ENCODE peak calls at places on chromosomes 7 and 10, in eight cellular contexts. N is ovary; F is transverse colon; I is neuronal stem cell; B is mesendoderm; P is GM23338; A is prostate gland; G is naive thymus-derived CD4-positive, alpha-beta T cell. M is an unnamed sample.
A peak's percentile ranks its signal among the peaks of the same experiment; 100 is the strongest.

GRCh38 chr7:155979994-155980393 is 167.7 kb upstream of the SHH start:
- DNase-seq in N (no peak), F (no peak), I (no peak), B (no peak), P (no peak), A (no peak), G (no peak), M (no peak)

GRCh38 chr7:151934584-151934983 is 21.7 kb upstream of the GALNTL5 start:
- DNase-seq in N (no peak), F (no peak), I (no peak), B (no peak), P (no peak), A (no peak), G (no peak), M (no peak)

GRCh38 chr7:93205046-93205445 is 21.2 kb downstream of the HEPACAM2 start:
- DNase-seq in N (no peak), F (no peak), I (no peak), B (no peak), P (no peak), A (no peak), G (no peak), M (no peak)

GRCh38 chr7:77348371-77348813 is 67.8 kb downstream of the GSAP start:
- DNase-seq in N (peak; percentile 25), F (no peak), I (no peak), B (peak; percentile 28), P (no peak), A (no peak), G (no peak), M (peak; percentile 37)

GRCh38 chr10:15784662-15785300 is 65.1 kb upstream of the ITGA8 start:
- DNase-seq in N (no peak), F (no peak), I (no peak), B (peak; percentile 46), P (peak; percentile 30), A (no peak), G (no peak), M (no peak)

GRCh38 chr7:46776790-46777189 is 805.1 kb downstream of the TNS3 start:
- DNase-seq in N (no peak), F (no peak), I (no peak), B (peak; percentile 23), P (peak; percentile 52), A (no peak), G (no peak), M (no peak)

GRCh38 chr10:14822879-14823755 is 14.7 kb downstream of the CDNF start:
- DNase-seq in N (no peak), F (peak; percentile 29), I (peak; percentile 12), B (peak; percentile 45), P (peak; percentile 72), A (no peak), G (no peak), M (peak; percentile 31)

GRCh38 chr10:14261341-14261740 is 69.4 kb downstream of the FRMD4A start:
- DNase-seq in N (no peak), F (no peak), I (no peak), B (no peak), P (no peak), A (no peak), G (no peak), M (no peak)

GRCh38 chr10:97849101-97849490 is 547 bp upstream of the GOLGA7B start:
- DNase-seq in N (no peak), F (peak; percentile 20), I (no peak), B (no peak), P (peak; percentile 41), A (no peak), G (no peak), M (no peak)

GRCh38 chr7:13989138-13989943 is at the start of gene ETV1:
- DNase-seq in N (peak; percentile 17), F (peak; percentile 35), I (peak; percentile 86), B (peak; percentile 97), P (peak; percentile 98), A (peak; percentile 46), G (no peak), M (peak; percentile 82)

GRCh38 chr10:87845624-87846377 is 17.5 kb downstream of the KLLN start:
- DNase-seq in N (no peak), F (no peak), I (no peak), B (peak; percentile 63), P (no peak), A (no peak), G (no peak), M (no peak)

GRCh38 chr7:133491846-133492652 is 239.2 kb downstream of the EXOC4 start:
- DNase-seq in N (no peak), F (no peak), I (no peak), B (no peak), P (no peak), A (no peak), G (no peak), M (no peak)

GRCh38 chr7:86929293-86930109 is 130.0 kb downstream of the ELAPOR2 start:
- DNase-seq in N (no peak), F (no peak), I (no peak), B (peak; percentile 54), P (no peak), A (no peak), G (no peak), M (no peak)

GRCh38 chr7:6231184-6231583 is 41.2 kb downstream of the CYTH3 start:
- DNase-seq in N (no peak), F (no peak), I (no peak), B (no peak), P (no peak), A (no peak), G (no peak), M (no peak)

GRCh38 chr10:7915923-7916322 is 97.6 kb downstream of the TAF3 start:
- DNase-seq in N (no peak), F (no peak), I (no peak), B (no peak), P (no peak), A (peak; percentile 20), G (no peak), M (no peak)

GRCh38 chr10:61899997-61900828 is 1.3 kb upstream of the ARID5B start:
- DNase-seq in N (peak; percentile 34), F (peak; percentile 85), I (no peak), B (no peak), P (peak; percentile 45), A (peak; percentile 67), G (peak; percentile 49), M (peak; percentile 48)

GRCh38 chr7:140609646-140610045 is 31.0 kb downstream of the DENND2A start:
- DNase-seq in N (no peak), F (no peak), I (no peak), B (no peak), P (no peak), A (no peak), G (no peak), M (no peak)

GRCh38 chr10:119652361-119652760 is 1.2 kb downstream of the BAG3 start:
- DNase-seq in N (no peak), F (no peak), I (no peak), B (no peak), P (no peak), A (peak; percentile 44), G (no peak), M (no peak)
- H3K27ac ChIP-seq in N (peak overlapping the region; percentile 88), F (peak overlapping the region; percentile 98), I (no peak overlapping the region), B (no peak overlapping the region), P (no peak overlapping the region), A (peak overlapping the region; percentile 99), G (peak overlapping the region; percentile 93), M (peak overlapping the region; percentile 91)

DNA sequence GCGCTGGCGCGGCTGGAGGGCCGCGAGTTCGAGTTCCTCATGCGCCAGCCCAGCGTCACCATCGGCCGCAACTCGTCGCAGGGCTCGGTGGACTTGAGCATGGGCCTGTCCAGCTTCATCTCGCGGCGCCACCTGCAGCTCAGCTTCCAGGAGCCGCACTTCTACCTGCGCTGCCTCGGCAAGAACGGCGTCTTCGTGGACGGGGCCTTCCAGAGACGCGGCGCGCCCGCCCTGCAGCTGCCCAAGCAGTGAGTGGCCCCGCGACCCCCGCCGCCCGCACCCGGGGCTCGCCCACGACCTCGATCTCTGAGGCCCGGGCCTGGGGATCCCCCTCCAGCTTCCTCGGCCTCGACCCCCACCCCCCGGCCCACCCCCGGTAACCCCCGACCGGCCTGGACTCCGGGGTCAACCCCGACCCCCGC is 537 bp downstream of the FOXK1 start:
- DNase-seq in N (peak; percentile 60), F (peak; percentile 58), I (no peak), B (peak; percentile 63), P (peak; percentile 54), A (peak; percentile 36), G (peak; percentile 42), M (peak; percentile 45)
- H3K4me1 ChIP-seq in N (peaks cover 5% of the 10 kb centered on the region), F (peaks cover 11% of the 10 kb centered on the region), I (peaks cover 6% of the 10 kb centered on the region), B (peaks cover 6% of the 10 kb centered on the region), P (peaks cover 7% of the 10 kb centered on the region), A (peaks cover 6% of the 10 kb centered on the region), G (peaks cover 13% of the 10 kb centered on the region), M (peaks cover 19% of the 10 kb centered on the region)

GRCh38 chr7:101200504-101200861 is 353 bp downstream of the MOGAT3 start:
- DNase-seq in N (no peak), F (no peak), I (no peak), B (no peak), P (no peak), A (no peak), G (no peak), M (no peak)

GRCh38 chr7:101201695-101202602 is 1.1 kb upstream of the MOGAT3 start:
- DNase-seq in N (no peak), F (peak; percentile 82), I (no peak), B (no peak), P (peak; percentile 64), A (no peak), G (no peak), M (no peak)

GRCh38 chr7:101200862-101201599 is at the start of gene MOGAT3:
- DNase-seq in N (no peak), F (peak; percentile 89), I (no peak), B (no peak), P (peak; percentile 68), A (no peak), G (no peak), M (no peak)

GRCh38 chr7:101205901-101206664 is 5.2 kb upstream of the MOGAT3 start:
- DNase-seq in N (no peak), F (no peak), I (no peak), B (no peak), P (no peak), A (no peak), G (no peak), M (no peak)

GRCh38 chr7:101202603-101202918 is 1.7 kb upstream of the MOGAT3 start:
- DNase-seq in N (no peak), F (no peak), I (no peak), B (no peak), P (no peak), A (no peak), G (no peak), M (no peak)
- H3K4me3 ChIP-seq in N (no peak overlapping the region), F (peak overlapping the region; percentile 40), I (no peak overlapping the region), B (no peak overlapping the region), P (peak overlapping the region; percentile 68), A (no peak overlapping the region), G (no peak overlapping the region), M (no peak overlapping the region)

GRCh38 chr7:121541457-121541856 is 145.3 kb upstream of the FAM3C start:
- DNase-seq in N (no peak), F (no peak), I (no peak), B (no peak), P (no peak), A (no peak), G (no peak), M (no peak)

GRCh38 chr7:121545418-121545817 is 149.3 kb upstream of the FAM3C start:
- DNase-seq in N (no peak), F (no peak), I (no peak), B (no peak), P (no peak), A (no peak), G (no peak), M (no peak)

GRCh38 chr7:121544726-121545125 is 148.6 kb upstream of the FAM3C start:
- DNase-seq in N (no peak), F (no peak), I (no peak), B (no peak), P (no peak), A (peak; percentile 18), G (no peak), M (no peak)

GRCh38 chr7:121546632-121547340 is 150.7 kb upstream of the FAM3C start:
- DNase-seq in N (no peak), F (no peak), I (no peak), B (no peak), P (no peak), A (no peak), G (no peak), M (no peak)

GRCh38 chr7:121544199-121544598 is 148.1 kb upstream of the FAM3C start:
- DNase-seq in N (no peak), F (no peak), I (no peak), B (no peak), P (no peak), A (no peak), G (no peak), M (no peak)
- H3K27ac ChIP-seq in N (no peak overlapping the region), F (peak overlapping the region; percentile 14), I (no peak overlapping the region), B (no peak overlapping the region), P (no peak overlapping the region), A (no peak overlapping the region), G (no peak overlapping the region), M (no peak overlapping the region)